ENCODE peak calls at places on chromosome X, in five cellular contexts. Z is coronary artery, Y is body of pancreas, D is endodermal cell, L is heart left ventricle. Q is an unnamed sample.

GRCh38 chrX:52576946-52577345 is 60.1 kb upstream of the XAGE1B start:
- DNase-seq in Y (no peak), D (peak; percentile 52), Z (no peak), L (no peak), Q (no peak)

GRCh38 chrX:23819385-23820234 is 36.6 kb downstream of the SAT1 start:
- DNase-seq in Z (no peak), D (no peak), Y (no peak), L (no peak), Q (no peak)

GRCh38 chrX:10992110-10992509 is 119.0 kb upstream of the HCCS start:
- DNase-seq in Z (no peak), D (no peak), L (no peak), Y (no peak), Q (no peak)

GRCh38 chrX:65772842-65773241 is 105.4 kb downstream of the MSN start:
- DNase-seq in L (no peak), Y (no peak), Z (no peak), D (no peak), Q (no peak)

GRCh38 chrX:118644378-118644777 is 83.0 kb upstream of the IL13RA1 start:
- DNase-seq in D (no peak), Z (no peak), Y (no peak), L (no peak), Q (no peak)

GRCh38 chrX:46574337-46574940 is 874 bp downstream of the CHST7 start:
- DNase-seq in D (peak; percentile 67), L (peak; percentile 49), Y (no peak), Z (peak; percentile 73), Q (no peak)

GRCh38 chrX:37348237-37349130 is 680 bp upstream of the PRRG1 start:
- DNase-seq in Z (no peak), L (no peak), D (no peak), Y (no peak), Q (no peak)

GRCh38 chrX:98956014-98956413 is 1454.1 kb downstream of the PCDH19 start:
- DNase-seq in D (peak; percentile 86), Z (no peak), L (no peak), Y (no peak), Q (no peak)

GRCh38 chrX:39850630-39851152 is 247.1 kb downstream of the BCOR start:
- DNase-seq in L (no peak), Y (no peak), Z (no peak), D (peak; percentile 78), Q (peak; percentile 60)

GRCh38 chrX:16212436-16212835 is 45.2 kb downstream of the MAGEB17 start:
- DNase-seq in L (no peak), Y (peak; percentile 49), Z (no peak), D (peak; percentile 65), Q (no peak)

GRCh38 chrX:2325076-2325784 is 175.5 kb downstream of the DHRSX start:
- DNase-seq in Y (peak; percentile 71), D (peak; percentile 70), Z (peak; percentile 89), L (peak; percentile 91), Q (no peak)

GRCh38 chrX:133249659-133250058 is 31.5 kb upstream of the TFDP3 start:
- DNase-seq in L (no peak), Z (no peak), D (no peak), Y (no peak), Q (no peak)
- TF ChIP-seq CTCF in L (no peak), Z (no peak), D (peak; percentile 54), Y (no peak), Q (no peak)

DNA sequence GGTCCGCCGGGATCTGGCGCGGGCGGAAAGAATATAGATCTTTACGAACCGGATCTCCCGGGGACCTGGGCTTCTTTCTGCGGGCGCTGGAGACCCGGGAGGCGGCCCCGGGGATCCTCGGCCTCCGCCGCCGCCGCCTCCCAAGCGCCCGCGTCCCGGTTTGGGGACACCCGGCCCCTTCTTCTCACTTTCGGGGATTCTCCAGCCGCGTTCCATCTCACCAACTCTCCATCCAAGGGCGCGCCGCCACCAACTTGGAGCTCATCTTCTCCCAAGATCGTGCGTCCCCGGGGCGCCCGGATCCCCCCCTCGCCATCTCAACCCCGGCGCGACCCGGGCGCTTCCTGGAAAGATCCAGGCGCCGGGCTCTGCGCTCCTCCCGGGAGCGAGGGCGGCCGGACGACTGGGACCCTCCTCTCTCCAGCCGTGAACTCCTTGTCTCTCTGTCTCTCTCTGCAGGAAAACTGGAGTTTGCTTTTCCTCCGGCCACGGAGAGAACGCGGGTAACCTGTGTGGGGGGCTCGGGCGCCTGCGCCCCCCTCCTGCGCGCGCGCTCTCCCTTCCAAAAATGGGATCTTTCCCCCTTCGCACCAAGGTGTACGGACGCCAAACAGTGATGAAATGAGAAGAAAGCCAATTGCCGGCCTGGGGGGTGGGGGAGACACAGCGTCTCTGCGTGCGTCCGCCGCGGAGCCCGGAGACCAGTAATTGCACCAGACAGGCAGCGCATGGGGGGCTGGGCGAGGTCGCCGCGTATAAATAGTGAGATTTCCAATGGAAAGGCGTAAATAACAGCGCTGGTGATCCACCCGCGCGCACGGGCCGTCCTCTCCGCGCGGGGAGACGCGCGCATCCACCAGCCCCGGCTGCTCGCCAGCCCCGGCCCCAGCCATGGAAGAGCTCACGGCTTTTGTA is at the start of gene SHOX:
- DNase-seq in Z (no peak), L (no peak), Y (no peak), D (peak; percentile 72), Q (no peak)
- H3K4me3 ChIP-seq in Z (no peak within 1 kb of the TSS), L (no peak within 1 kb of the TSS), Y (no peak within 1 kb of the TSS), D (peak within 1 kb of the TSS; percentile 56), Q (peak within 1 kb of the TSS; percentile 59)

GRCh38 chrX:153052534-153052933 is 3.7 kb upstream of the PNMA3 start:
- DNase-seq in D (no peak), Z (no peak), Y (no peak), L (no peak), Q (no peak)
- TF ChIP-seq CTCF in D (peak; percentile 24), Z (no peak), Y (no peak), L (no peak), Q (no peak)

DNA sequence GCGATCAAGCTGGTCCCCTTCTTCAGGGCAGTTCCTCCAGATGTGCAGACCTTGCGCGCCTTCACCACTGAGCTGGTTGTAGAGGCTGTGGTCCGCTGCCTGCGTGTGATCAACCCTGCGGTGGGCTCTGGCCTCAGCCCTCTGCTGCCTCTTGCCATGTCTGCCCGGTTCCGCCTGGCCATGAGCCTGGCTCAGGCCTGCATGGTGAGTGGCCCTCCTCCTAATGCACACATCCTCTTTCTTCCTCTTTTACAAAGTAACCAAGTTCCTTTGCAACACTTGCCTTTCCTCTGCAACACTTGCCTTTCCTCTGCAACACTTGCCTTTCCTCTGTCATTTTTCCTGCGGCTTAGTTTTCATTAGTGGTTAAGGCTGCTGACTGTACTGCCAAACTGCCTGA is 1.8 kb downstream of the CCDC22 start:
- DNase-seq in Z (no peak), Y (no peak), L (no peak), D (no peak), Q (no peak)
- H3K4me3 ChIP-seq in Z (no peak overlapping the region), Y (no peak overlapping the region), L (no peak overlapping the region), D (no peak overlapping the region), Q (no peak overlapping the region)